ENCODE peak calls at places on chromosomes 7 and 10, in four cellular contexts. R is T-helper 9 cell, S is mucosa of descending colon, X is RPMI7951. Q is an unnamed sample.

GRCh38 chr10:101639141-101639900 is 51.2 kb downstream of the DPCD start:
- DNase-seq in S (no peak), R (no peak), X (no peak), Q (no peak)

GRCh38 chr10:12097791-12098190 is 29.0 kb downstream of the DHTKD1 start:
- DNase-seq in X (no peak), R (no peak), S (no peak), Q (no peak)

GRCh38 chr7:2978403-2978802 is 65.3 kb downstream of the CARD11 start:
- DNase-seq in X (no peak), S (peak), R (peak), Q (peak)

GRCh38 chr10:51369903-51370302 is 295.6 kb downstream of the PRKG1 start:
- DNase-seq in S (no peak), R (no peak), X (no peak), Q (no peak)

GRCh38 chr7:87598234-87599009 is 2.3 kb downstream of the ABCB1 start:
- DNase-seq in R (no peak), X (no peak), S (no peak), Q (no peak)

GRCh38 chr7:155244675-155245074 is 53.0 kb upstream of the INSIG1 start:
- DNase-seq in R (no peak), S (no peak), X (no peak), Q (no peak)

GRCh38 chr10:109018892-109019507 is 904.3 kb downstream of the XPNPEP1 start:
- DNase-seq in X (no peak), S (no peak), R (no peak), Q (no peak)

GRCh38 chr10:14723052-14723689 is 51.5 kb downstream of the FAM107B start:
- DNase-seq in X (no peak), S (no peak), R (no peak), Q (peak)

GRCh38 chr10:72263613-72264241 is 10.0 kb upstream of the DDIT4 start:
- DNase-seq in S (peak), X (no peak), R (peak), Q (no peak)

GRCh38 chr10:13784067-13784466 is 197.3 kb downstream of the PRPF18 start:
- DNase-seq in S (no peak), X (peak), R (no peak), Q (peak)

GRCh38 chr7:22399546-22399945 is 42.6 kb upstream of the RAPGEF5 start:
- DNase-seq in X (no peak), S (no peak), R (no peak), Q (no peak)

GRCh38 chr10:99551158-99551557 is 18.4 kb downstream of the NKX2-3 start:
- DNase-seq in X (peak), R (no peak), S (peak), Q (no peak)

GRCh38 chr7:32496052-32496813 is 944 bp downstream of the AVL9 start:
- DNase-seq in X (no peak), S (no peak), R (no peak), Q (no peak)

GRCh38 chr10:28278842-28279241 is 24.0 kb downstream of the MPP7 start:
- DNase-seq in R (no peak), X (no peak), S (no peak), Q (no peak)

GRCh38 chr7:107594961-107595737 is 15.1 kb downstream of the BCAP29 start:
- DNase-seq in X (peak), S (no peak), R (no peak), Q (no peak)

GRCh38 chr7:31550432-31550831 is 36.5 kb downstream of the ITPRID1 start:
- DNase-seq in R (no peak), X (peak), S (no peak), Q (no peak)

GRCh38 chr10:47176903-47177860 is 122.8 kb upstream of the GDF10 start:
- DNase-seq in X (no peak), S (no peak), R (no peak), Q (no peak)

GRCh38 chr10:93110472-93111146 is 36.9 kb downstream of the CYP26A1 start:
- DNase-seq in R (no peak), X (no peak), S (no peak), Q (no peak)

GRCh38 chr7:116621649-116622048 is 50.3 kb upstream of the MET start:
- DNase-seq in X (no peak), R (no peak), S (no peak), Q (no peak)

GRCh38 chr10:101014230-101014884 is 14.7 kb downstream of the LZTS2 start:
- DNase-seq in X (peak), R (peak), S (no peak), Q (peak)

GRCh38 chr7:80453699-80454340 is 58.0 kb downstream of the GNAT3 start:
- DNase-seq in R (no peak), S (no peak), X (no peak), Q (no peak)

GRCh38 chr7:143375298-143376034 is 5.7 kb upstream of the ZYX start:
- DNase-seq in X (no peak), S (peak), R (no peak), Q (peak)

GRCh38 chr10:44801383-44802327 is 109.5 kb upstream of the TMEM72 start:
- DNase-seq in X (peak), R (no peak), S (peak), Q (no peak)

GRCh38 chr10:32982911-32983310 is 24.9 kb upstream of the ITGB1 start:
- DNase-seq in X (no peak), R (no peak), S (no peak), Q (no peak)

GRCh38 chr10:97685395-97685958 is 1.6 kb downstream of the AVPI1 start:
- DNase-seq in R (no peak), S (no peak), X (peak), Q (no peak)

GRCh38 chr10:133459454-133460207 is 5.9 kb downstream of the SCART1 start:
- DNase-seq in X (no peak), R (no peak), S (no peak), Q (no peak)

GRCh38 chr10:5622186-5622585 is 44.2 kb downstream of the ASB13 start:
- DNase-seq in S (no peak), R (no peak), X (no peak), Q (no peak)

GRCh38 chr10:34868589-34868988 is 53.5 kb upstream of the PARD3 start:
- DNase-seq in S (no peak), X (no peak), R (no peak), Q (no peak)

GRCh38 chr10:60461688-60462087 is 72.0 kb upstream of the ANK3 start:
- DNase-seq in S (no peak), X (no peak), R (no peak), Q (no peak)

GRCh38 chr10:31926765-31927596 is 1.6 kb downstream of the ARHGAP12 start:
- DNase-seq in R (no peak), S (no peak), X (no peak), Q (no peak)

GRCh38 chr10:2137549-2138174 is 400.3 kb upstream of the ADARB2 start:
- DNase-seq in X (peak), R (no peak), S (no peak), Q (no peak)

GRCh38 chr7:112781110-112781509 is 9.1 kb downstream of the TMEM168 start:
- DNase-seq in X (no peak), S (no peak), R (no peak), Q (no peak)

GRCh38 chr10:4048245-4048864 is 263.3 kb upstream of the KLF6 start:
- DNase-seq in S (no peak), R (no peak), X (no peak), Q (no peak)

Q was measured in CD4-positive, alpha-beta T cell.